ENCODE peak calls at places on chromosome 12, in six cellular contexts. A, J, N, T, F and C are unnamed samples.

GRCh38 chr12:118103601-118104382 is at the start of gene VSIG10:
- DNase-seq in A (peak; percentile 67), J (peak; percentile 61), N (peak; percentile 84), T (peak; percentile 83), F (peak; percentile 71), C (peak; percentile 81)

GRCh38 chr12:67271976-67272375 is 2.8 kb downstream of the CAND1 start:
- DNase-seq in A (no peak), J (no peak), N (no peak), T (no peak), F (peak; percentile 69), C (no peak)

GRCh38 chr12:64679487-64679983 is 69.2 kb downstream of the RASSF3 start:
- DNase-seq in A (no peak), J (peak; percentile 88), N (peak; percentile 81), T (peak; percentile 82), F (peak; percentile 82), C (no peak)

GRCh38 chr12:114982760-114983159 is 298.8 kb upstream of the TBX3 start:
- DNase-seq in A (peak; percentile 22), J (no peak), N (no peak), T (no peak), F (no peak), C (no peak)

GRCh38 chr12:51910691-51911090 is 3.4 kb downstream of the ACVRL1 start:
- DNase-seq in A (no peak), J (no peak), N (peak; percentile 63), T (no peak), F (no peak), C (no peak)

GRCh38 chr12:71472441-71472911 is 32.9 kb downstream of the LGR5 start:
- DNase-seq in A (no peak), J (no peak), N (no peak), T (no peak), F (peak; percentile 63), C (no peak)

GRCh38 chr12:43221216-43221615 is 330.8 kb downstream of the ADAMTS20 start:
- DNase-seq in A (no peak), J (no peak), N (no peak), T (no peak), F (no peak), C (no peak)

GRCh38 chr12:50017047-50017446 is 8.2 kb downstream of the RACGAP1 start:
- DNase-seq in A (peak; percentile 14), J (peak; percentile 86), N (no peak), T (peak; percentile 86), F (peak; percentile 81), C (no peak)

GRCh38 chr12:31524791-31525495 is 66.0 kb downstream of the DENND5B start:
- DNase-seq in A (no peak), J (no peak), N (no peak), T (no peak), F (peak; percentile 81), C (no peak)

GRCh38 chr12:87511371-87511770 is 517.8 kb downstream of the C12orf50 start:
- DNase-seq in A (no peak), J (no peak), N (no peak), T (no peak), F (peak; percentile 48), C (no peak)

GRCh38 chr12:124217508-124217981 is 77.3 kb upstream of the RFLNA start:
- DNase-seq in A (peak; percentile 7), J (no peak), N (no peak), T (no peak), F (peak; percentile 37), C (peak; percentile 70)

GRCh38 chr12:111102062-111102735 is 181.8 kb upstream of the MYL2 start:
- DNase-seq in A (no peak), J (no peak), N (no peak), T (no peak), F (no peak), C (no peak)

GRCh38 chr12:29043069-29043468 is 106.0 kb upstream of the FAR2 start:
- DNase-seq in A (no peak), J (no peak), N (no peak), T (no peak), F (peak; percentile 45), C (no peak)

GRCh38 chr12:15634010-15634676 is 155.0 kb downstream of the EPS8 start:
- DNase-seq in A (no peak), J (no peak), N (no peak), T (no peak), F (peak; percentile 79), C (no peak)
- H3K27ac ChIP-seq in A (no peak overlapping the region), J (peak overlapping the region; percentile 41), N (no peak overlapping the region), T (no peak overlapping the region), F (peak overlapping the region; percentile 23), C (no peak overlapping the region)

GRCh38 chr12:32532951-32533350 is 133.6 kb downstream of the FGD4 start:
- DNase-seq in A (no peak), J (no peak), N (no peak), T (no peak), F (no peak), C (peak; percentile 16)

GRCh38 chr12:32533971-32534590 is 134.7 kb downstream of the FGD4 start:
- DNase-seq in A (peak; percentile 67), J (peak; percentile 67), N (peak; percentile 79), T (peak; percentile 70), F (peak; percentile 97), C (peak; percentile 24)

GRCh38 chr12:32535260-32535999 is 136.1 kb downstream of the FGD4 start:
- DNase-seq in A (peak; percentile 87), J (peak; percentile 67), N (peak; percentile 91), T (peak; percentile 82), F (peak; percentile 74), C (peak; percentile 42)

GRCh38 chr12:32534698-32535097 is 135.3 kb downstream of the FGD4 start:
- DNase-seq in A (no peak), J (no peak), N (no peak), T (no peak), F (no peak), C (no peak)

GRCh38 chr12:32536000-32536345 is 136.6 kb downstream of the FGD4 start:
- DNase-seq in A (no peak), J (no peak), N (no peak), T (no peak), F (no peak), C (no peak)
- H3K4me1 ChIP-seq in A (peaks cover 25% of the 10 kb centered on the region), J (no peaks in the 10 kb centered on the region), N (peaks cover 59% of the 10 kb centered on the region), T (peaks cover 40% of the 10 kb centered on the region), F (peaks cover 5% of the 10 kb centered on the region), C (peaks cover 31% of the 10 kb centered on the region)

GRCh38 chr12:6124411-6125151 is at the start of gene VWF:
- DNase-seq in A (no peak), J (no peak), N (no peak), T (no peak), F (no peak), C (peak; percentile 75)
- H3K27ac ChIP-seq in A (no peak within 1 kb of the TSS), J (peak within 1 kb of the TSS; percentile 75), N (peak within 1 kb of the TSS; percentile 74), T (no peak within 1 kb of the TSS), F (no peak within 1 kb of the TSS), C (peak within 1 kb of the TSS; percentile 87)

GRCh38 chr12:20657496-20657895 is 37.6 kb upstream of the SLCO1C1 start:
- DNase-seq in A (no peak), J (no peak), N (no peak), T (no peak), F (no peak), C (peak; percentile 74)
- H3K4me1 ChIP-seq in A (no peaks in the 10 kb centered on the region), J (no peaks in the 10 kb centered on the region), N (no peaks in the 10 kb centered on the region), T (no peaks in the 10 kb centered on the region), F (no peaks in the 10 kb centered on the region), C (peaks cover 27% of the 10 kb centered on the region)

DNA sequence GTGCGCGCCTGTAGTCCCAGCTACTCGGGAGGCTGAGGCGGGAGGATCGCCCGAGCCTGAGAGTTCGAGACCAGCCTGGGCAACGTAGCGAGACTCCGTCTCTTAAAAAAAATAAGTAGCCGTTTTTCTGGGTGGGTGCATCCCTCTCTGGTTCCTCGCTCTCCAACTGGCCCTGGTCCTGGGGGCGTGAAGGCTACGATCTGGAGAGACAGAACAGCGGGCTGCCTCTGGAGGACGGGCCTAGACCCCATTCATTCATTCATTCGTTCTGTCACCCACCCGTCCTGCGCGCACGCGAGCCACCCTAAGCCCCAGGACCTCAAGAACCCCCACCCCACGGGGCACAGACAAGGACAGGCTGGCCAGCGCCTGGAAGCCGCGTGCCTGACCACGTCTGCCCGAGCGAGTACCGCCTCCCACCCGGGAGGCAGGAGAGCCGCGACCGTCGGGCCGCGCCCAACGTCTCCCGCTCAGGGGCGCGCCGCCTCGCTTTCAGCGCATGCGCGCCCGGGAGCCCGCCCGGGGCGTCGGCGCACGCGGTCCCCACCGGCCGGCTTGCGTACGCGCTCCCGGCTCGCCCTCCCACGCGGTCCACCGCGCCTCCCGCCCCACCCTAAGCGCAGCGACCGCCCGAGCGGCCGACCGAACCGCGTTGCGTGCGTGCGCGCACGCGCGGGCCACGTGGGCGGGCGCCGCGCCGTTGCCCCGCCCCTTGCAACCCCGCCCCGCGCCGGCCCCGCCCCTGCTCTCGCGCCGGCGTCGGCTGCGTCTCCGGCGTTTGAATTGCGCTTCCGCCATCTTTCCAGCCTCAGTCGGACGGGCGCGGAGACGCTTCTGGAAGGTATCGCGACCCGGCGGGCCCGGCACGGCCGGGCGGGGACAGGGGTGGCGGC is at the start of gene RAN:
- DNase-seq in A (peak; percentile 95), J (peak; percentile 86), N (peak; percentile 97), T (peak; percentile 94), F (peak; percentile 90), C (peak; percentile 95)
- H3K27ac ChIP-seq in A (peak within 1 kb of the TSS; percentile 95), J (peak within 1 kb of the TSS; percentile 91), N (peak within 1 kb of the TSS; percentile 87), T (peak within 1 kb of the TSS; percentile 87), F (peak within 1 kb of the TSS; percentile 97), C (peak within 1 kb of the TSS; percentile 78)

DNA sequence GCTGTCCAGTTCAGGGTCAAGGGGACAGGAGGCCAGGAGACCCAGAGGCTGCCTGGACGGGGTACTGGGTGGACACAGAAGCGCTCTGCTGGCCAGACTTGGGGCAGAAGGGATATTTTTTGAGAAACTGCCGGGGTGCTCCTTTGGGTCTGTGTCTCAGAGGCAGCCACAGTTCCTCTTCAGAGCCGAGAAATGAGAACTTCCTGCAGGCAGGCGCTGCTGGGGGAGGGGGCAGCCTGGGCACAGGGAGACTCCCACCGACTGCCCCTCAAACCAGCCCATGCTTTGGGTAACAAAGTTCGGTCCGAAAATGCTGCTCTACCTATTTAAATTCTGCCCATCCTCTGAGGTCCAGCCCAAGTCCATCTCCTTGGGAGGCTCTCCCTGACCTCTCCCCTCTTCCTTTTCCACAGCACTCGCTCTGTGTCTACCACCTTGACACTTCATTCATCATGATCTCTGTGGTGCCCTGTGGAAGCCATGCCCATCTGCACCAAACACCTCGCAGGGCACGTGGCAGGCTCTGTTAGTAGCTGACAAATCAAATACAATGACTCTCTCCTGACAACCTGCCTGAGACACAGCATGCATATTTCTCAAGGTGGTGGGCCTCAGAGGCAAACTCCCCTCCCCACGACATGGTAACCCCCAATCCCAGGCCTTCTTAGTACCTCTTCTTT is 16.4 kb downstream of the HDAC7 start:
- DNase-seq in A (no peak), J (no peak), N (no peak), T (no peak), F (no peak), C (no peak)
- H3K4me1 ChIP-seq in A (peaks cover 34% of the 10 kb centered on the region), J (no peaks in the 10 kb centered on the region), N (peaks cover 98% of the 10 kb centered on the region), T (peaks cover 95% of the 10 kb centered on the region), F (peaks cover 25% of the 10 kb centered on the region), C (peaks cover 40% of the 10 kb centered on the region)

DNA sequence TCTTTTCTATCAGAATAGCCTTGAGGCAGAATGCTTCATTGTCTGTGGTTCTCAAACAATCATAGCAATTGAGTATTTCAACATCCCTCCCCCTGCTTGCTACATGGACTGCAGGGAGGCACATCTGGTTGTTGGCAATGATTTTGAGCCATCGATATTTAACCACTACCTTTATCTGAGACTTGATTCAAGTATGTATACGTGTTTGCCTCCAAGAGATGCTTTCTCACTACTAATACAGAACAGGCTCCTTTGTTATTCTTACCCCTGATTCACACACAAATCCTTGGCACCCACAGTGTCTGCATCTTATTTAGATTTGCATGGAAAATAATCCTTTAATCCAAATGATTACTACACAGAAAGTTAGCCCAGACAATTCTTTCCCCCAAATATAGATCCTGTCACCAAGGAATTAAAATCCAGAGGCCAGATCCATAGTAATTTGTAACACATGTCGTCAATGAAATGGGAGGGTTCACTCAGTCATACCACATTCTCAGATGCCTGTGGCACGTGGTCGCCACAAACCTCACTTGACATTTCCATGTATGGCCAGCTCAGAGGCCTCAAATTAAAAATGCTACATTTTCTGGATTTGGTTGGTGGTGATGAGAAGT is 199.3 kb downstream of the ITPR2 start:
- DNase-seq in A (no peak), J (no peak), N (no peak), T (peak; percentile 15), F (peak; percentile 89), C (no peak)
- H3K27ac ChIP-seq in A (no peak overlapping the region), J (no peak overlapping the region), N (no peak overlapping the region), T (no peak overlapping the region), F (no peak overlapping the region), C (no peak overlapping the region)